ENCODE peak calls at places on chromosomes 2 and 18, in eight cellular contexts. O is GM23248, X is OCI-LY7, Y is MM.1S, R is HCT116, S is SK-N-SH, C is hepatocyte, B is PC-3. P is an unnamed sample. For H3K9me3, the result is how much of the 10 kb centered on the place peaks cover.

GRCh38 chr2:241798631-241799521 is 10.1 kb upstream of the NEU4 start:
- DNase-seq in O (no peak), X (no peak), Y (no peak), R (no peak), S (peak), C (no peak), B (no peak), P (no peak)

GRCh38 chr18:21444465-21445023 is 156.0 kb downstream of the ESCO1 start:
- DNase-seq in O (peak), X (peak), Y (peak), R (peak), S (peak), C (peak), B (peak), P (peak)

GRCh38 chr2:216341151-216341550 is 31.1 kb downstream of the MARCHF4 start:
- DNase-seq in O (peak), X (no peak), Y (no peak), R (no peak), S (no peak), C (no peak), B (no peak), P (no peak)

GRCh38 chr18:74459877-74460276 is 2.8 kb upstream of the DIPK1C start:
- DNase-seq in O (peak), X (no peak), Y (no peak), R (no peak), S (peak), C (no peak), B (no peak), P (peak)

GRCh38 chr2:199940373-199940772 is 14.9 kb downstream of the TYW5 start:
- DNase-seq in O (peak), X (peak), Y (peak), R (peak), S (peak), C (no peak), B (peak), P (peak)

GRCh38 chr2:171807130-171807529 is 86.9 kb downstream of the SLC25A12 start:
- DNase-seq in O (no peak), X (no peak), Y (no peak), R (peak), S (no peak), C (no peak), B (peak), P (no peak)

GRCh38 chr2:7026740-7027139 is 109.5 kb downstream of the RNF144A start:
- DNase-seq in O (no peak), X (no peak), Y (no peak), R (no peak), S (peak), C (no peak), B (no peak), P (no peak)

GRCh38 chr2:218325566-218326160 is 31.0 kb upstream of the CATIP start:
- DNase-seq in O (no peak), X (no peak), Y (no peak), R (no peak), S (no peak), C (no peak), B (no peak), P (no peak)

GRCh38 chr2:196606516-196606915 is 33.0 kb upstream of the CCDC150 start:
- DNase-seq in O (no peak), X (no peak), Y (no peak), R (no peak), S (no peak), C (no peak), B (no peak), P (no peak)

GRCh38 chr18:63567825-63568224 is 19.3 kb upstream of the SERPINB13 start:
- DNase-seq in O (no peak), X (no peak), Y (no peak), R (no peak), S (no peak), C (no peak), B (no peak), P (no peak)

GRCh38 chr2:225464346-225465025 is 65.0 kb downstream of the NYAP2 start:
- DNase-seq in O (no peak), X (no peak), Y (peak), R (no peak), S (no peak), C (no peak), B (no peak), P (no peak)

GRCh38 chr2:11807156-11808015 is 61.0 kb downstream of the LPIN1 start:
- DNase-seq in O (no peak), X (no peak), Y (no peak), R (no peak), S (no peak), C (no peak), B (no peak), P (no peak)

GRCh38 chr2:216535454-216535995 is 36.9 kb downstream of the RPL37A start:
- DNase-seq in O (peak), X (no peak), Y (no peak), R (no peak), S (no peak), C (peak), B (peak), P (no peak)

GRCh38 chr2:65416945-65417344 is 15.5 kb downstream of the SPRED2 start:
- DNase-seq in O (no peak), X (peak), Y (no peak), R (no peak), S (no peak), C (no peak), B (peak), P (no peak)

GRCh38 chr2:191066281-191067233 is 52.6 kb upstream of the STAT1 start:
- DNase-seq in O (no peak), X (no peak), Y (no peak), R (no peak), S (no peak), C (no peak), B (no peak), P (no peak)

GRCh38 chr2:187271825-187272224 is 176.2 kb downstream of the CALCRL start:
- DNase-seq in O (no peak), X (no peak), Y (no peak), R (no peak), S (no peak), C (no peak), B (no peak), P (no peak)

GRCh38 chr2:18531198-18531597 is 29.3 kb downstream of the RDH14 start:
- DNase-seq in O (no peak), X (no peak), Y (no peak), R (no peak), S (no peak), C (peak), B (no peak), P (no peak)

GRCh38 chr2:25202290-25202689 is 33.9 kb upstream of the POMC start:
- DNase-seq in O (no peak), X (no peak), Y (no peak), R (no peak), S (no peak), C (no peak), B (no peak), P (no peak)

GRCh38 chr2:213015387-213016165 is 135.8 kb downstream of the IKZF2 start:
- DNase-seq in O (no peak), X (no peak), Y (peak), R (no peak), S (no peak), C (no peak), B (no peak), P (no peak)

GRCh38 chr2:111227716-111228141 is 107.0 kb downstream of the BCL2L11 start:
- DNase-seq in O (peak), X (no peak), Y (no peak), R (no peak), S (no peak), C (no peak), B (peak), P (peak)

GRCh38 chr2:47049502-47049901 is 105.6 kb downstream of the STPG4 start:
- DNase-seq in O (no peak), X (no peak), Y (no peak), R (no peak), S (no peak), C (no peak), B (no peak), P (no peak)

DNA sequence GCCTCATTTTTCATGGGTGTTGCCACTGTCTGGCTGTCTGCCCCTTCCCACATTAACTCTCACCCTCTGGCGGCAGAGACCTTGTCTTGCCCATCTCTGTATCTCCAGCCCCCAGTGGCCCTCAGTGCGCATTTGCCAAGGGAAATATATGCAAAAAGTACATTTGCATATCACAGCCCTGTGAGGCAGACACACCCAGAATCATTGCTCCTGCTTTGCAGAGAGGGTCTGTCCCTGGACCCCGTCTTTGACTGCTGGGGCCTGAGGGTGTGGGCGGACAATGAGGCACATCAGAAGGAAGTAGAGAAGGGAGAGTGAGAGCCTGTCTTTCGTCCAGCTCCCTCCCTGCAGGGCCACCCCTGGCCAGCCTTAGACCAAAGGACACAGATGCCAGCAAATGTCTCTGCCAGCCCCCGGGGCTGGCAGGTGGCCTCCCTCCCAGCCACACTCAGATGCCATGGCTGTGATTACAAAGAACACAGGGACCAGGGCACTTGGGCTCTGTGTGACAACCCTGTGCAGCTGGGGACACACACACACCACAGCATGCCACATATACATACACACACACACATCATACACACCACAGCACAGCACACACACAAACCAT is 516.2 kb upstream of the MYT1L start:
- DNase-seq in O (no peak), X (no peak), Y (no peak), R (no peak), S (peak), C (no peak), B (no peak), P (no peak)
- TF ChIP-seq EZH2phosphoT487 in O (no peak), X (no peak), Y (no peak), R (no peak), S (no peak), C (no peak), B (no peak), P (no peak)

DNA sequence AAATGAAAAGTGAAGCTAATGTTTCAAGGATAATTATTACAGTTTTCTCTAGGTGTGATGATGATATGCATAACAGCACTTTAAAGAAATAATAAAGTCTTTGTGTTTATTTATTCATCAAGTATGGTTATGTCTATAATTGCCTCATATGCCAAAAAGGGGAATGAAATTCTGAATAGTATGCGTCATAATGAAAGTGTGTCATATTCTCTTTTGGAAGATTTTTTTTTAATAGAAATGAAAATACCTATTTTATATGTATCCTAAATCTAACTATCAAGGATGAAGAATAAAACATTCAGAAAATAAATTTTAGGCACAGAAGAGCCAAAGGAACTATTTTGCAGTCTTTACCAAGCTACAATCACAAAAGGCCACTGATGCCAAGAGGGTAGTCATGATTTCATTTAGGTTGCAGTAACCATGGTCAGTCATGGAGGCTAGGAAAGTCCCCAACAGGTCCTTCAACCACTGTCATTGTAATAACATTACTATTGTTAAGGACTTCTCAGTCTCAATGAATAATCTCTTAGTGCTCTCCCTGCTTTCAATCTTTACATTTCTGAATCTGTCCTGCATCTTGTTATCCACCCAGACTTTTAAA is 712.5 kb downstream of the DCDC2C start:
- DNase-seq in O (no peak), X (no peak), Y (no peak), R (no peak), S (no peak), C (no peak), B (no peak), P (no peak)
- H3K9me3 ChIP-seq in O (under half), X (under half), Y (under half), R (under half), S (under half), C (under half), B (under half), P (under half)

GRCh38 chr18:45562567-45563479 is 52.5 kb upstream of the SLC14A2 start:
- DNase-seq in O (no peak), X (no peak), Y (no peak), R (no peak), S (no peak), C (peak), B (no peak), P (no peak)
- TF ChIP-seq EZH2phosphoT487 in O (no peak), X (no peak), Y (no peak), R (no peak), S (no peak), C (no peak), B (no peak), P (no peak)

GRCh38 chr18:13917401-13917800 is 2.1 kb upstream of the MC2R start:
- DNase-seq in O (no peak), X (no peak), Y (no peak), R (no peak), S (no peak), C (no peak), B (no peak), P (no peak)
- H3K9me3 ChIP-seq in O (under half), X (under half), Y (under half), R (under half), S (under half), C (under half), B (under half), P (under half)

GRCh38 chr2:96409543-96410184 is 74.1 kb downstream of the NCAPH start:
- DNase-seq in O (no peak), X (no peak), Y (no peak), R (no peak), S (peak), C (no peak), B (no peak), P (peak)

GRCh38 chr2:96415684-96416083 is 80.1 kb downstream of the NCAPH start:
- DNase-seq in O (no peak), X (no peak), Y (no peak), R (no peak), S (no peak), C (no peak), B (no peak), P (no peak)

GRCh38 chr2:96412307-96413066 is 76.9 kb downstream of the NCAPH start:
- DNase-seq in O (no peak), X (no peak), Y (no peak), R (no peak), S (no peak), C (no peak), B (peak), P (no peak)

GRCh38 chr2:96414161-96414713 is 78.7 kb downstream of the NCAPH start:
- DNase-seq in O (no peak), X (no peak), Y (no peak), R (no peak), S (no peak), C (no peak), B (no peak), P (no peak)

GRCh38 chr2:96413067-96413722 is 77.6 kb downstream of the NCAPH start:
- DNase-seq in O (no peak), X (no peak), Y (no peak), R (no peak), S (no peak), C (peak), B (peak), P (no peak)
- TF ChIP-seq EZH2phosphoT487 in O (no peak), X (no peak), Y (no peak), R (no peak), S (no peak), C (no peak), B (no peak), P (no peak)

DNA sequence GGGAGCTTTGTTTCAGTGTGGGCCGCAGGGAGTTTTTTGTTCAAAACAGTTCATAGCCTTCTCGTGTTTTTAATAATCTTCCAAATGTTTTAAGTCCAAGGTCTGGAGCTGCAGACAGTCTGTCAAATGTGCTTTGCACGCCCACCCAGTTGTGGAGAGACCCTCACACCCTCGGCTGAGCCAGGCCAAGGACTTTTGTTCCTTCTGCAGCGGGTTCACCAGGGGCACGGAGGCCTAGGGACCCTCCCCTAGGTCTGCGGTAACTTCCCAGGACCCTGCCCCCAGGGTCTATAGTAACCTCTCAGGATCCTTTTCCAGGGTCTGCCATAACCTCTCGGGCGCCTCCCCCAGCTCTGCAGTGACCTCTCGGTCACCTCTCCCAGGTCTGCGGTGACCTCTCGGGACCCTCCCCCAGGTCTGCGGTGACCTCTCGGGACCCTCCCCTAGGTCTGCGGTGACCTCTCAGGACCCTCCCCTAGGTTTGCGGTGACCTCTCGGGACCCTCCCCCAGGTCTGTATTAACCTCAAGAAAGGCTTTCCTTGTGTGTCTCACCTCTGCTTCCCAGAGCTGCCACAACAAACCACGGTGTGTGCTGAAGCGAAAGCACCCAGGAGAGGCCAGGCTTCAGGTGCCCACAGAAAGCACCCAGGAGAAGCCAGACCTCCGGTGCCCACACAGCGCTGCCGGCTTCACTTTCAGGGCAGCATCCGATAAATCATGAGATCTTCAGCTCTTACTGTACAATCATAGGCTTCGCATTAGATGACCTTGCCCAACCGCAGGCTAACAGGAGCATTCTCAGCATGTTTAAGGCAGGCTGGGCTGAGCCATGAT is 301.9 kb upstream of the SALL3 start:
- DNase-seq in O (no peak), X (no peak), Y (no peak), R (no peak), S (no peak), C (no peak), B (no peak), P (no peak)
- H3K9me3 ChIP-seq in O (under half), X (under half), Y (under half), R (under half), S (under half), C (under half), B (under half), P (under half)

GRCh38 chr18:35387367-35387685 is 10.2 kb upstream of the ZNF396 start:
- DNase-seq in O (no peak), X (no peak), Y (no peak), R (no peak), S (no peak), C (no peak), B (no peak), P (no peak)
- TF ChIP-seq EZH2phosphoT487 in O (no peak), X (no peak), Y (no peak), R (no peak), S (no peak), C (no peak), B (no peak), P (no peak)

P was measured in neural progenitor cell.